ENCODE peak calls at places on chromosomes 7 and 10, in four cellular contexts. Z, T, P and A are unnamed samples.

GRCh38 chr10:131320860-131321604 is 9.5 kb upstream of the TCERG1L start:
- DNase-seq in P (no peak), T (no peak), Z (no peak), A (no peak)

GRCh38 chr10:62001898-62002297 is 100.4 kb downstream of the ARID5B start:
- DNase-seq in P (no peak), T (no peak), Z (no peak), A (no peak)

GRCh38 chr10:8238989-8239388 is 184.5 kb downstream of the GATA3 start:
- DNase-seq in Z (no peak), T (no peak), P (no peak), A (no peak)

GRCh38 chr10:19629559-19629958 is 186.7 kb upstream of the PLXDC2 start:
- DNase-seq in P (no peak), T (peak), Z (peak), A (no peak)

GRCh38 chr7:56092789-56093531 is at the start of gene PHKG1:
- DNase-seq in T (peak), P (peak), Z (peak), A (no peak)

GRCh38 chr10:125066704-125067447 is 93.5 kb downstream of the CTBP2 start:
- DNase-seq in T (no peak), Z (peak), P (no peak), A (no peak)

GRCh38 chr10:86687750-86688149 is 19.4 kb downstream of the LDB3 start:
- DNase-seq in Z (no peak), T (peak), P (no peak), A (no peak)

GRCh38 chr7:106075937-106076336 is 36.2 kb downstream of the SYPL1 start:
- DNase-seq in T (no peak), P (no peak), Z (no peak), A (no peak)

GRCh38 chr10:34666008-34666700 is 148.9 kb downstream of the PARD3 start:
- DNase-seq in T (peak), Z (no peak), P (peak), A (peak)

GRCh38 chr7:65946895-65947294 is 35.1 kb downstream of the GUSB start:
- DNase-seq in Z (no peak), P (peak), T (peak), A (no peak)

GRCh38 chr7:55568613-55569268 is 3.6 kb downstream of the VOPP1 start:
- DNase-seq in Z (no peak), P (no peak), T (peak), A (no peak)

GRCh38 chr7:44104880-44105771 is 981 bp downstream of the AEBP1 start:
- DNase-seq in T (peak), P (peak), Z (no peak), A (peak)

GRCh38 chr7:29807179-29807841 is 1.0 kb downstream of the WIPF3 start:
- DNase-seq in Z (peak), T (no peak), P (no peak), A (no peak)

GRCh38 chr10:131080571-131080970 is 230.9 kb downstream of the TCERG1L start:
- DNase-seq in T (no peak), P (no peak), Z (no peak), A (no peak)

GRCh38 chr10:44968101-44968886 is 8.7 kb downstream of the RASSF4 start:
- DNase-seq in Z (no peak), P (peak), T (peak), A (no peak)

GRCh38 chr7:101618207-101618839 is 10.8 kb downstream of the MYL10 start:
- DNase-seq in Z (no peak), T (no peak), P (no peak), A (no peak)

GRCh38 chr7:151135525-151135845 is 32.0 kb downstream of the GBX1 start:
- DNase-seq in P (no peak), Z (peak), T (no peak), A (peak)

GRCh38 chr10:89615824-89616223 is 29.2 kb downstream of the PANK1 start:
- DNase-seq in Z (no peak), P (no peak), T (no peak), A (no peak)

GRCh38 chr7:85471740-85472139 is 284.9 kb upstream of the SEMA3D start:
- DNase-seq in T (peak), P (no peak), Z (no peak), A (no peak)

GRCh38 chr7:116772423-116772852 is 89.9 kb upstream of the CAPZA2 start:
- DNase-seq in T (peak), Z (no peak), P (peak), A (no peak)

GRCh38 chr10:89505606-89506005 is 29.8 kb downstream of the SLC16A12 start:
- DNase-seq in P (no peak), T (no peak), Z (no peak), A (no peak)

GRCh38 chr7:139876622-139877283 is 47.7 kb downstream of the TBXAS1 start:
- DNase-seq in P (no peak), Z (no peak), T (peak), A (no peak)

GRCh38 chr10:78473016-78473415 is 439.4 kb downstream of the RPS24 start:
- DNase-seq in P (no peak), T (no peak), Z (no peak), A (no peak)

GRCh38 chr7:140211698-140212097 is 34.9 kb upstream of the KDM7A start:
- DNase-seq in P (no peak), T (no peak), Z (no peak), A (no peak)

GRCh38 chr10:80373566-80373965 is 17.0 kb downstream of the DYDC2 start:
- DNase-seq in Z (no peak), T (no peak), P (no peak), A (no peak)
- TF ChIP-seq CTCF in Z (no peak), T (no peak), P (no peak), A (no peak)

GRCh38 chr7:35985126-35985754 is 167.8 kb upstream of the EEPD1 start:
- DNase-seq in P (peak), Z (peak), T (peak), A (peak)
- TF ChIP-seq CTCF in P (peak), Z (peak), T (peak), A (peak)

GRCh38 chr7:130721486-130722277 is 12.3 kb downstream of the KLF14 start:
- DNase-seq in Z (peak), P (peak), T (peak), A (peak)
- TF ChIP-seq CTCF in Z (peak), P (peak), T (peak), A (peak)

GRCh38 chr10:22150842-22151241 is 67.0 kb downstream of the EBLN1 start:
- DNase-seq in P (no peak), Z (no peak), T (no peak), A (no peak)
- TF ChIP-seq CTCF in P (no peak), Z (no peak), T (no peak), A (no peak)

GRCh38 chr7:41808541-41808940 is 105.7 kb upstream of the INHBA start:
- DNase-seq in P (no peak), T (no peak), Z (no peak), A (no peak)
- TF ChIP-seq CTCF in P (no peak), T (no peak), Z (no peak), A (no peak)

GRCh38 chr7:95396136-95397032 is at the start of gene PON3:
- DNase-seq in Z (no peak), T (no peak), P (no peak), A (peak)
- TF ChIP-seq CTCF in Z (peak), T (no peak), P (no peak), A (peak)

GRCh38 chr10:69241575-69241974 is 21.4 kb downstream of the HKDC1 start:
- DNase-seq in P (peak), Z (no peak), T (peak), A (no peak)
- TF ChIP-seq CTCF in P (no peak), Z (no peak), T (no peak), A (no peak)